ENCODE peak calls at places on chromosomes 12 and 14, in ten cellular contexts. X is esophagus muscularis mucosa, N is BJ, R is cardiac fibroblast, B is heart left ventricle, M is tibial nerve, Y is choroid plexus epithelial cell, W is fibroblast of mammary gland, C is cardiac muscle cell, L is IMR-90. F is an unnamed sample.
A peak's percentile ranks its signal among the peaks of the same experiment; 100 is the strongest.

GRCh38 chr14:52412426-52412825 is 98.3 kb downstream of the PTGER2 start:
- DNase-seq in X (no peak), N (no peak), R (no peak), B (no peak), M (no peak), Y (no peak), W (peak; percentile 27), C (no peak), L (no peak), F (peak; percentile 61)

GRCh38 chr12:121392325-121392716 is 7.6 kb upstream of the RNF34 start:
- DNase-seq in X (no peak), N (no peak), R (no peak), B (no peak), M (no peak), Y (no peak), W (no peak), C (no peak), L (no peak), F (no peak)

GRCh38 chr12:66902020-66902419 is 223.1 kb upstream of the GRIP1 start:
- DNase-seq in X (no peak), N (no peak), R (no peak), B (no peak), M (no peak), Y (no peak), W (no peak), C (no peak), L (no peak), F (no peak)

GRCh38 chr14:105165134-105165704 is 3.4 kb downstream of the JAG2 start:
- DNase-seq in X (no peak), N (no peak), R (no peak), B (no peak), M (no peak), Y (no peak), W (no peak), C (no peak), L (no peak), F (no peak)

GRCh38 chr14:44912041-44912869 is 49.5 kb downstream of the KLHL28 start:
- DNase-seq in X (no peak), N (no peak), R (no peak), B (no peak), M (no peak), Y (no peak), W (peak; percentile 4), C (peak; percentile 6), L (no peak), F (no peak)

GRCh38 chr12:69996722-69997121 is 171.7 kb downstream of the MYRFL start:
- DNase-seq in X (no peak), N (no peak), R (no peak), B (no peak), M (no peak), Y (no peak), W (no peak), C (no peak), L (no peak), F (no peak)

GRCh38 chr12:94851396-94852025 is 152.0 kb downstream of the NDUFA12 start:
- DNase-seq in X (no peak), N (no peak), R (no peak), B (no peak), M (no peak), Y (no peak), W (no peak), C (no peak), L (no peak), F (no peak)

GRCh38 chr14:90427848-90428426 is 31.1 kb downstream of the CALM1 start:
- DNase-seq in X (no peak), N (no peak), R (no peak), B (peak; percentile 45), M (no peak), Y (no peak), W (no peak), C (no peak), L (no peak), F (no peak)

GRCh38 chr14:84282618-84283017 is 1247.3 kb upstream of the FLRT2 start:
- DNase-seq in X (no peak), N (no peak), R (no peak), B (no peak), M (no peak), Y (no peak), W (no peak), C (no peak), L (no peak), F (no peak)

GRCh38 chr14:104332634-104333270 is 194.4 kb downstream of the KIF26A start:
- DNase-seq in X (no peak), N (no peak), R (no peak), B (no peak), M (no peak), Y (no peak), W (no peak), C (no peak), L (no peak), F (no peak)

GRCh38 chr12:107184359-107184980 is 91.1 kb upstream of the CRY1 start:
- DNase-seq in X (no peak), N (no peak), R (no peak), B (no peak), M (no peak), Y (no peak), W (no peak), C (no peak), L (no peak), F (no peak)

GRCh38 chr14:101125719-101126375 is 222.3 kb upstream of the RTL1 start:
- DNase-seq in X (no peak), N (no peak), R (no peak), B (no peak), M (no peak), Y (no peak), W (no peak), C (no peak), L (no peak), F (no peak)

GRCh38 chr12:9649532-9649940 is 20.0 kb upstream of the CLEC2D start:
- DNase-seq in X (no peak), N (no peak), R (no peak), B (no peak), M (no peak), Y (no peak), W (no peak), C (no peak), L (no peak), F (no peak)

DNA sequence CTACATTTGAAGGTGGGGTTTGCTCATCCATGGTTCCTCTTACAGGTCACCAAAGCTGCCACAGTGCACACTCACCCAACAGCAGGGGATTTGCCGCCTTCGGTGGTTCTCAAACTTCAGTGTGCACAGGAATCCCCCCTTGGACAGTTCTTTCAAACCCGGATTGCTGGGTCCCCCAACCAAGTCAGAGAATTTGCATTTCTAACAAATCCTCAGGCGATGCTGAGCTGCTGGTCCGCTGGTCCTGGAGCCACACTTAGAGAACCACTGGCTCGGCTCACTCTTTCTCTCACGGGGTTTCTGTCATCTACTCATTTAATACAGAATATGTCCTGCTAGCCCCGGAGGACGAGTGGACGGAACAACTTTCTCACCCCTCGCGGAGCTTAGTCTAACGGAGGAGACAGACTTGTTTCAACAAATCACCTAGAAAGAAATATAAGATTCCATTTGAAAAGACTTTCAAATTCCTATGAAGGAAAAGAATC is 24.1 kb upstream of the ZFP36L1 start:
- DNase-seq in X (no peak), N (no peak), R (no peak), B (no peak), M (no peak), Y (no peak), W (no peak), C (no peak), L (no peak), F (no peak)
- H3K4me3 ChIP-seq in X (peak overlapping the region; percentile 62), N (no peak overlapping the region), R (no peak overlapping the region), B (peak overlapping the region; percentile 56), M (peak overlapping the region; percentile 62), Y (peak overlapping the region; percentile 14), W (no peak overlapping the region), C (no peak overlapping the region), L (no peak overlapping the region), F (peak overlapping the region; percentile 37)

GRCh38 chr12:19181666-19182426 is 52.3 kb downstream of the PLEKHA5 start:
- DNase-seq in X (no peak), N (no peak), R (peak; percentile 36), B (no peak), M (no peak), Y (peak; percentile 50), W (peak; percentile 26), C (peak; percentile 41), L (no peak), F (peak; percentile 50)
- TF ChIP-seq CTCF in X (peak; percentile 19), N (peak; percentile 22), R (no peak), B (no peak), M (no peak), Y (no peak), W (peak; percentile 25), C (peak; percentile 25), L (peak; percentile 37), F (peak; percentile 17)

DNA sequence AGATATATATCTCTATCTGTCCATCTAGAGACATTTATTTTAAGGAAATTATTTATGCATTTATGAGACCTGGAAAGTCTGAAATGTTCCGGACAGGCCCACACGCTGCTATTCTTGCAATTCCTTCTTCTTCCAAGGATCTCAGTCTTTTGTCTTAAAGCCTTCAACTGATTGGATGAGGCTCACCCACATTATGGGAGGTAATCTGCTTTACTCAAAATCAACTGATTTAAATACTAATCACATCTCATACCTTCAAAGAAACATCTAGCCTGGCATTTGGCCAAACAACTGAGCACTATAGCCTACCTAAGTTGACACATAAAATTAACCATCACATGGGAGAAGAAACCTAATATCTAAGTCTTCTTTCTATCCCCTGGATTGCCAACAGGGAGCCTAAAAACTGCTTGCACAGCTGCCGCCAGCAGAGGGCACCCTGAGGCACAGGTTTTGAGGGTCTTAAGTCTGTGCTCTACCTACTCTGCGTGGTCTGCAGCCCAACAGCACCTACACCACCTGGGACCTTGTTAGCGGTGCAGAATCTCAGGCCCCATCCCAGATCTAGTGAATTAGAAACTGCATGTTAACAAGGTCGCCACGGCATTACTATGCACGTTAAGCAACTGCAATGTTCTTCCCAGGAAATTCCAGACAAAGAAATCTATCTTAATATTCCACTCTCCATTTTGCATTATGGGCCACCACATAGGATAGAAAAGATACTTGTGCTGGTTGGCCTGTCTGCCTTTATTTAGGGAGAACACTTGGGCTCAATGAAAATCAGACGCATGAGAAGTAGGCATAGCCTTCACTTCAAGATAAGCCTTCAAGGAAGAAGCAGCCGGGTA is 249.7 kb downstream of the FOXG1 start:
- DNase-seq in X (no peak), N (no peak), R (peak; percentile 64), B (no peak), M (no peak), Y (peak; percentile 74), W (peak; percentile 60), C (peak; percentile 67), L (peak; percentile 51), F (peak; percentile 65)
- H3K4me3 ChIP-seq in X (no peak overlapping the region), N (no peak overlapping the region), R (no peak overlapping the region), B (no peak overlapping the region), M (no peak overlapping the region), Y (peak overlapping the region; percentile 12), W (no peak overlapping the region), C (no peak overlapping the region), L (no peak overlapping the region), F (no peak overlapping the region)

DNA sequence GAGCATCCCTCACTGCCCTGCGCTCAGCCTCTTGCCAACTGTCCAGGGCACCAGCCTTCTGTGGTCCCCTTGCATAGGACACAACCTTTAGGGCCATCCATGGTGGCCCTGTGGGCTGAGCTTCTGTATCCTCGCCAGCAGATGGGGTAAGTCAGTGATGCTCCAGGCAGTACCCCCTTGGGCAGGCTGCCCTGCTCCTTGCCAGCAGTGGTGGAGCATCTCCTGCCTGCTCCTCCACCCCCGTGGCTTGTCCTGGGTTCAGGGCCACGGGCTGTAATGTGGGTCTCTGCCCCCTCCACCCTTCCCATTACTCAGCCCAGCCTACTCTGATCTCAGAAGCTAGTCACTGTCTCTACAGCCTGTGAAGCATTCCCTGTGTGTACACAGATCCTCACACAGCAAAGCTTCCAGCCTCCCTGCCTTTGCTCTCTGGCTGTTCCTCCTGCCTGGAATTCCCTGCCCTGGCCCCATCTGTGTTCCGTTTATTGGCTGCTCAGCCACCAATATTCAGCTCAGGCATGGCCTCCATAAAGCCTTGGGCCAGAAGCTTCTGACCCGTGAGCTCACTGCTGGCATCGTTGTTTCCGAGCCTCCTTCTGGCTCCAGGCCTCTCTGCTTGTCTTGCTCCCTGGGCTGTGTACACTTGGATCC is 177.2 kb upstream of the PRMT8 start:
- DNase-seq in X (no peak), N (no peak), R (peak; percentile 26), B (no peak), M (no peak), Y (peak; percentile 44), W (peak; percentile 20), C (peak; percentile 19), L (peak; percentile 20), F (no peak)
- TF ChIP-seq CTCF in X (peak; percentile 9), N (peak; percentile 54), R (peak; percentile 43), B (peak; percentile 50), M (no peak), Y (peak; percentile 61), W (peak; percentile 19), C (peak; percentile 36), L (peak; percentile 20), F (peak; percentile 20)